ENCODE peak calls at places on chromosomes 16 and 17, in nine cellular contexts. I is fibroblast of pulmonary artery, A is cardiac muscle cell, N is A549, Q is tibial artery, R is upper lobe of right lung, S is kidney epithelial cell, V is thoracic aorta, F is cardiac fibroblast. H is an unnamed sample.

GRCh38 chr17:20116683-20117309 is 107.6 kb downstream of the SPECC1 start:
- DNase-seq in I (peak; percentile 61), A (peak; percentile 65), N (peak; percentile 75), Q (no peak), R (no peak), S (peak; percentile 4), V (no peak), F (peak; percentile 68), H (no peak)

GRCh38 chr17:16878547-16879100 is 93.3 kb downstream of the TNFRSF13B start:
- DNase-seq in I (no peak), A (no peak), N (no peak), Q (no peak), R (peak; percentile 28), S (no peak), V (no peak), F (no peak), H (no peak)

GRCh38 chr16:2003827-2004641 is 5.6 kb downstream of the ZNF598 start:
- DNase-seq in I (peak; percentile 84), A (peak; percentile 88), N (peak; percentile 95), Q (peak; percentile 77), R (peak; percentile 95), S (peak; percentile 57), V (no peak), F (peak; percentile 87), H (peak; percentile 43)

GRCh38 chr17:66727634-66728570 is 107.0 kb upstream of the CACNG5 start:
- DNase-seq in I (peak; percentile 65), A (peak; percentile 69), N (peak; percentile 68), Q (peak; percentile 28), R (peak; percentile 76), S (no peak), V (no peak), F (peak; percentile 63), H (peak; percentile 48)

GRCh38 chr16:67157106-67157748 is 2.5 kb downstream of the TRADD start:
- DNase-seq in I (no peak), A (no peak), N (no peak), Q (no peak), R (no peak), S (no peak), V (no peak), F (no peak), H (no peak)

GRCh38 chr17:2883544-2884203 is 87.4 kb downstream of the RAP1GAP2 start:
- DNase-seq in I (peak; percentile 50), A (peak; percentile 60), N (peak; percentile 71), Q (no peak), R (no peak), S (no peak), V (no peak), F (peak; percentile 48), H (no peak)

GRCh38 chr16:86498155-86498651 is 12.1 kb upstream of the FOXF1 start:
- DNase-seq in I (no peak), A (no peak), N (no peak), Q (no peak), R (no peak), S (no peak), V (no peak), F (no peak), H (no peak)

GRCh38 chr17:61314368-61315078 is 85.1 kb upstream of the TBX2 start:
- DNase-seq in I (peak; percentile 76), A (peak; percentile 89), N (no peak), Q (peak; percentile 79), R (no peak), S (no peak), V (peak; percentile 50), F (peak; percentile 88), H (peak; percentile 90)

GRCh38 chr16:69123894-69124293 is 8.5 kb downstream of the CHTF8 start:
- DNase-seq in I (peak; percentile 82), A (peak; percentile 82), N (peak; percentile 78), Q (peak; percentile 41), R (peak; percentile 27), S (no peak), V (no peak), F (peak; percentile 80), H (peak; percentile 72)

GRCh38 chr17:53032861-53033271 is 789.9 kb upstream of the KIF2B start:
- DNase-seq in I (peak; percentile 76), A (peak; percentile 88), N (peak; percentile 65), Q (no peak), R (no peak), S (peak; percentile 65), V (no peak), F (peak; percentile 73), H (peak; percentile 68)

GRCh38 chr16:84368327-84368996 is at the start of gene ATP2C2:
- DNase-seq in I (no peak), A (no peak), N (no peak), Q (no peak), R (peak; percentile 92), S (no peak), V (no peak), F (no peak), H (no peak)

GRCh38 chr16:84371553-84371865 is 3.2 kb downstream of the ATP2C2 start:
- DNase-seq in I (no peak), A (no peak), N (no peak), Q (no peak), R (no peak), S (no peak), V (no peak), F (no peak), H (no peak)

GRCh38 chr16:84369105-84369504 is 767 bp downstream of the ATP2C2 start:
- DNase-seq in I (no peak), A (no peak), N (no peak), Q (no peak), R (no peak), S (no peak), V (no peak), F (no peak), H (no peak)

GRCh38 chr16:84370723-84371552 is 2.6 kb downstream of the ATP2C2 start:
- DNase-seq in I (no peak), A (no peak), N (no peak), Q (no peak), R (no peak), S (no peak), V (no peak), F (no peak), H (no peak)

GRCh38 chr16:84369938-84370627 is 1.7 kb downstream of the ATP2C2 start:
- DNase-seq in I (no peak), A (no peak), N (no peak), Q (no peak), R (no peak), S (no peak), V (no peak), F (no peak), H (no peak)
- H3K4me3 ChIP-seq in I (no peak overlapping the region), A (no peak overlapping the region), N (no peak overlapping the region), Q (no peak overlapping the region), R (no peak overlapping the region), S (no peak overlapping the region), V (no peak overlapping the region), F (no peak overlapping the region), H (no peak overlapping the region)

DNA sequence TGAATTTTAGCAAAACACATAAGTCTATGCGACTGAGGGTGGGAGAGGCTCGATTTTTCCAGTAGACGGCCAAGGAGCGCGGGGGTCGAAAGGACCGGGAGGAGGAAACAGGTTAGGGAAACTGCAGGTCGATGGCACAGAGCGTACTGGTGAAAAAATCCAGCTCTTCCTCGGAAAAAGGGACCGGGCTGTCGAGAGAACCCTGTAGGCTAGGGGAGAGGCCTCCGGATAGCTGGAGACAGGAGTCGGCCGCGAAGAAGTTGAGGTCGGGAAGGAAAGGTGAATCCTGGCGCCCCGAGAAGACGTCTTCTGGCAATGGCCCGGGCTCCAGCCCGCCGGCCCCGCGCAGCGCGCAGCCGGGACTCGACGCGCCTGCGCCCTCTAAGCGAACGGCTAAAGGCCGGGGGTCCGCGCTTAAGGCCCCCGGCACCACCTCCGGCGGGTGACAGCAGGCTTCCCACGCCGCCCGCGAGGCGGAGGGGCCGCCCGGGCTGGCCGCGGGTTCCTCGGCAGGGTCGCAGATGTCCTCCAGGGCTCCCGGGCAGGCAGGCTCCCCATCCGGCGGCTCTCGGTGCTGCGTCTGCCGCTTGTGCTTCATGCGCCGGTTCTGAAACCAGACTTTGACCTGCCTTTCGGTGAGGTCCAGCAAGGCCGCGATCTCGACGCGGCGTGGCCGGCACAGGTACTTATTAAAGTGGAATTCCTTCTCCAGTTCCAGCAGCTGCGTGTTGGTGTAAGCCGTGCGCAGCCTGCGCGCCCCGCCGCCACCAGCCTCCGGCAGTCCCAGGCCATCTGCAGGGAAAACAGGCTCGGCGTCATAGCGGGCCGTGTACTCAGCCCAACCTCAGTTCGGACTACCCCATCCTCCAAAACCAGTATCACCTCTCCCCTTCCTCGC is 1.7 kb downstream of the HOXB2 start:
- DNase-seq in I (peak; percentile 66), A (peak; percentile 65), N (peak; percentile 75), Q (peak; percentile 33), R (no peak), S (no peak), V (no peak), F (peak; percentile 63), H (no peak)
- TF ChIP-seq CTCF in I (peak; percentile 3), A (no peak), N (no peak), Q (peak; percentile 26), R (peak; percentile 10), S (no peak), V (peak; percentile 46), F (no peak), H (no peak)

GRCh38 chr16:72561-73537 is at the start of gene RHBDF1:
- DNase-seq in I (peak; percentile 54), A (peak; percentile 71), N (peak; percentile 47), Q (no peak), R (peak; percentile 86), S (no peak), V (no peak), F (peak; percentile 70), H (no peak)
- H3K4me3 ChIP-seq in I (peak within 1 kb of the TSS; percentile 74), A (peak within 1 kb of the TSS; percentile 58), N (peak within 1 kb of the TSS; percentile 86), Q (peak within 1 kb of the TSS; percentile 85), R (peak within 1 kb of the TSS; percentile 75), S (peak within 1 kb of the TSS; percentile 58), V (peak within 1 kb of the TSS; percentile 79), F (peak within 1 kb of the TSS; percentile 73), H (peak within 1 kb of the TSS; percentile 59)

GRCh38 chr17:69565447-69565846 is 150.9 kb downstream of the MAP2K6 start:
- DNase-seq in I (no peak), A (no peak), N (no peak), Q (no peak), R (no peak), S (no peak), V (no peak), F (no peak), H (no peak)

GRCh38 chr17:69572747-69573146 is 158.2 kb downstream of the MAP2K6 start:
- DNase-seq in I (no peak), A (no peak), N (no peak), Q (no peak), R (no peak), S (no peak), V (no peak), F (no peak), H (no peak)

GRCh38 chr17:69561462-69561861 is 147.0 kb downstream of the MAP2K6 start:
- DNase-seq in I (no peak), A (no peak), N (no peak), Q (no peak), R (no peak), S (no peak), V (no peak), F (no peak), H (no peak)

GRCh38 chr17:69567130-69567529 is 152.6 kb downstream of the MAP2K6 start:
- DNase-seq in I (peak; percentile 14), A (peak; percentile 13), N (no peak), Q (no peak), R (no peak), S (no peak), V (no peak), F (no peak), H (no peak)
- TF ChIP-seq CTCF in I (no peak), A (no peak), N (no peak), Q (no peak), R (no peak), S (no peak), V (no peak), F (no peak), H (no peak)